ENCODE peak calls at places on chromosome 21, in nine cellular contexts. D is heart left ventricle, I is transverse colon, M is stomach, L is AG04450, B is tibial nerve, T is psoas muscle, N is suprapubic skin, F is uterus. H is an unnamed sample.

GRCh38 chr21:32771134-32771523 is 426 bp downstream of the PAXBP1 start:
- DNase-seq in D (peak; percentile 55), I (peak; percentile 61), M (peak; percentile 58), L (peak; percentile 20), B (peak; percentile 18), T (peak; percentile 59), N (peak; percentile 81), F (peak; percentile 43), H (peak; percentile 60)

GRCh38 chr21:31514598-31514997 is 144.9 kb upstream of the SOD1 start:
- DNase-seq in D (no peak), I (no peak), M (no peak), L (no peak), B (peak; percentile 28), T (no peak), N (no peak), F (no peak), H (peak; percentile 26)

GRCh38 chr21:37530901-37531351 is 164.4 kb downstream of the DYRK1A start:
- DNase-seq in D (no peak), I (no peak), M (no peak), L (no peak), B (no peak), T (no peak), N (peak; percentile 34), F (no peak), H (no peak)

GRCh38 chr21:26912466-26912865 is 54.4 kb downstream of the ADAMTS5 start:
- DNase-seq in D (no peak), I (no peak), M (no peak), L (no peak), B (no peak), T (no peak), N (no peak), F (no peak), H (no peak)

GRCh38 chr21:26118928-26119540 is 51.5 kb downstream of the APP start:
- DNase-seq in D (no peak), I (no peak), M (no peak), L (no peak), B (no peak), T (no peak), N (no peak), F (no peak), H (no peak)

GRCh38 chr21:27564684-27565280 is 597.9 kb upstream of the ADAMTS5 start:
- DNase-seq in D (peak; percentile 40), I (peak; percentile 31), M (peak; percentile 40), L (peak; percentile 20), B (peak; percentile 53), T (peak; percentile 26), N (no peak), F (peak; percentile 44), H (peak; percentile 40)

GRCh38 chr21:37198989-37199924 is 67.9 kb downstream of the VPS26C start:
- DNase-seq in D (no peak), I (no peak), M (no peak), L (no peak), B (no peak), T (no peak), N (no peak), F (no peak), H (peak; percentile 64)

GRCh38 chr21:28018741-28019669 is 973.7 kb downstream of the LTN1 start:
- DNase-seq in D (no peak), I (no peak), M (no peak), L (no peak), B (no peak), T (peak; percentile 15), N (no peak), F (no peak), H (peak; percentile 13)

GRCh38 chr21:33168886-33169285 is 60.9 kb upstream of the IFNAR2 start:
- DNase-seq in D (no peak), I (no peak), M (no peak), L (no peak), B (no peak), T (no peak), N (no peak), F (no peak), H (no peak)

GRCh38 chr21:33390479-33390878 is 12.7 kb upstream of the IFNGR2 start:
- DNase-seq in D (no peak), I (no peak), M (no peak), L (no peak), B (no peak), T (no peak), N (no peak), F (no peak), H (no peak)

GRCh38 chr21:41199588-41199987 is 31.6 kb downstream of the BACE2 start:
- DNase-seq in D (no peak), I (no peak), M (no peak), L (no peak), B (no peak), T (no peak), N (no peak), F (no peak), H (no peak)

GRCh38 chr21:32475162-32475812 is 62.8 kb downstream of the EVA1C start:
- DNase-seq in D (no peak), I (no peak), M (no peak), L (no peak), B (no peak), T (no peak), N (no peak), F (no peak), H (peak; percentile 76)

GRCh38 chr21:19547951-19548635 is 1144.5 kb upstream of the TMPRSS15 start:
- DNase-seq in D (no peak), I (no peak), M (no peak), L (no peak), B (no peak), T (no peak), N (no peak), F (no peak), H (no peak)

GRCh38 chr21:18041012-18041411 is 203.6 kb upstream of the CHODL start:
- DNase-seq in D (no peak), I (no peak), M (no peak), L (no peak), B (peak; percentile 9), T (no peak), N (no peak), F (no peak), H (no peak)

GRCh38 chr21:25561668-25562641 is 45.3 kb downstream of the MRPL39 start:
- DNase-seq in D (peak; percentile 43), I (peak; percentile 68), M (peak; percentile 45), L (peak; percentile 27), B (peak; percentile 20), T (peak; percentile 48), N (peak; percentile 64), F (peak; percentile 28), H (peak; percentile 82)

GRCh38 chr21:16751705-16752104 is 761.1 kb upstream of the CXADR start:
- DNase-seq in D (no peak), I (no peak), M (no peak), L (no peak), B (no peak), T (no peak), N (no peak), F (no peak), H (peak; percentile 30)

GRCh38 chr21:29979043-29979442 is 39.2 kb upstream of the GRIK1 start:
- DNase-seq in D (no peak), I (no peak), M (no peak), L (no peak), B (no peak), T (no peak), N (no peak), F (no peak), H (no peak)
- H3K27ac ChIP-seq in D (no peak overlapping the region), I (no peak overlapping the region), M (no peak overlapping the region), L (no peak overlapping the region), B (no peak overlapping the region), T (no peak overlapping the region), N (no peak overlapping the region), F (no peak overlapping the region), H (no peak overlapping the region)

GRCh38 chr21:44483288-44484237 is 28.3 kb downstream of the LRRC3 start:
- DNase-seq in D (no peak), I (no peak), M (no peak), L (no peak), B (no peak), T (no peak), N (no peak), F (no peak), H (no peak)

GRCh38 chr21:44485254-44485793 is 30.0 kb downstream of the LRRC3 start:
- DNase-seq in D (no peak), I (no peak), M (no peak), L (no peak), B (peak; percentile 17), T (no peak), N (no peak), F (no peak), H (peak; percentile 17)

GRCh38 chr21:44484498-44485253 is 29.4 kb downstream of the LRRC3 start:
- DNase-seq in D (no peak), I (no peak), M (no peak), L (no peak), B (no peak), T (no peak), N (no peak), F (no peak), H (no peak)

GRCh38 chr21:44480200-44481065 is 25.1 kb downstream of the LRRC3 start:
- DNase-seq in D (no peak), I (no peak), M (no peak), L (no peak), B (no peak), T (no peak), N (no peak), F (no peak), H (no peak)

DNA sequence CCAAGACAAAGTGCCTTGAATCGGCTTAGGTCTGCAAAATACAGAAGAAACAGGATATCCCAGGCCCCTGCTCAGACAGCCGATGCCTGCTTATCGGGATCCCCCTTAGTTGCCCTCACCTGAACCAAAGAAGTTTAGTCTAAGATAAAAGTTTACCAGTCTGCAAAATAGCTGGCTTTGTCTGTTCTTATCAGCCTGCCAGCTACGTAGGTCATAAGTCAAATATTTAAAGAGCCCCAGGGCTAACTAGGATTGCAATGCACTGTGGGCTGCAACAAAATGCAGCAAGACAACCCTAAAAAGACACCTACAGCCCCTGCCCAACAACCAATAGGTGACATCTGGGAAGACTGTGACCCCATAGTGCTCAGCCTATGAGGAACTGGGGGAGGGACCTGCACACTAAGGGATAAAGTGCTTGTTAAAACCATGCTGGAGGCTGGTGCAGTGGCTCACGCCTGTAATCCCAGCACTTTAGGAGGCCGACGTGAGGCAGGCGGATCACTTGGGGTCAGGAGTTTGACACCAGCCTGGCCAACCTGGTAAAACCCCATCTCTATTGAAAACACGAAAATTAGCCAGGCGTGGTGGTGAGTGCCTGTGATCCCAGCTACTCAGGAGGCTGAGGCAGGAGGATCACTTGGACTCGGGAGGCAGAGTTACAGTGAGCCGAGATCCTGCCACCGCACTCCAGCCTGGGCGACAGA is 27.4 kb downstream of the LRRC3 start:
- DNase-seq in D (no peak), I (no peak), M (no peak), L (no peak), B (no peak), T (no peak), N (no peak), F (no peak), H (no peak)
- H3K27ac ChIP-seq in D (no peak overlapping the region), I (no peak overlapping the region), M (no peak overlapping the region), L (no peak overlapping the region), B (no peak overlapping the region), T (no peak overlapping the region), N (no peak overlapping the region), F (no peak overlapping the region), H (no peak overlapping the region)

GRCh38 chr21:46500224-46500861 is 41.7 kb downstream of the DIP2A start:
- DNase-seq in D (no peak), I (no peak), M (no peak), L (no peak), B (no peak), T (no peak), N (no peak), F (no peak), H (peak; percentile 31)
- H3K27ac ChIP-seq in D (no peak overlapping the region), I (peak overlapping the region; percentile 25), M (no peak overlapping the region), L (peak overlapping the region; percentile 47), B (no peak overlapping the region), T (no peak overlapping the region), N (no peak overlapping the region), F (no peak overlapping the region), H (no peak overlapping the region)

GRCh38 chr21:39047046-39047445 is 136.2 kb downstream of the PSMG1 start:
- DNase-seq in D (no peak), I (no peak), M (no peak), L (no peak), B (no peak), T (no peak), N (no peak), F (no peak), H (no peak)
- H3K27ac ChIP-seq in D (no peak overlapping the region), I (no peak overlapping the region), M (no peak overlapping the region), L (no peak overlapping the region), B (no peak overlapping the region), T (no peak overlapping the region), N (peak overlapping the region; percentile 76), F (no peak overlapping the region), H (no peak overlapping the region)

H was measured in fibroblast of lung.